ENCODE peak calls at places on chromosomes 1 and 21, in ten cellular contexts. D is stimulated activated CD4-positive, alpha-beta T cell treated with anti-CD3 and anti-CD28 coated beads, Interleukin-4, amount 100 ng/mL, for 48 hours; L is anterior cingulate cortex; N is Calu3; O is neuronal stem cell; J is effector CD4-positive, alpha-beta T cell; Q is amniotic stem cell; S is SK-N-DZ; G is HuH-7.5; M is T-helper 9 cell. C is an unnamed sample.

GRCh38 chr1:48823161-48823560 is 46.5 kb upstream of the BEND5 start:
- DNase-seq in N (peak; percentile 41), M (no peak), G (no peak), S (no peak), O (no peak), D (no peak), Q (no peak), L (no peak), J (no peak), C (no peak)

GRCh38 chr1:160830321-160831153 is 32.1 kb downstream of the CD244 start:
- DNase-seq in M (peak; percentile 75), Q (no peak), N (peak; percentile 94), D (peak; percentile 73), S (no peak), G (peak; percentile 29), L (no peak), J (peak; percentile 78), O (peak; percentile 60), C (no peak)

GRCh38 chr1:203165101-203165799 is 10.4 kb downstream of the MYBPH start:
- DNase-seq in Q (no peak), D (no peak), O (no peak), N (no peak), G (no peak), S (no peak), J (no peak), L (no peak), M (no peak), C (no peak)

GRCh38 chr1:226154593-226154992 is 31.9 kb downstream of the ACBD3 start:
- DNase-seq in D (no peak), S (no peak), M (no peak), G (no peak), L (no peak), N (no peak), Q (no peak), J (no peak), O (no peak), C (no peak)

GRCh38 chr1:198465201-198466144 is 75.0 kb downstream of the ATP6V1G3 start:
- DNase-seq in S (peak; percentile 54), M (no peak), O (peak; percentile 35), L (no peak), D (no peak), J (no peak), Q (peak; percentile 40), N (no peak), G (no peak), C (no peak)

GRCh38 chr1:157080714-157081113 is 18.9 kb downstream of the ETV3L start:
- DNase-seq in M (no peak), S (no peak), Q (no peak), D (no peak), L (no peak), O (no peak), J (no peak), N (no peak), G (no peak), C (no peak)

GRCh38 chr1:30028283-30028682 is 695.1 kb downstream of the MATN1 start:
- DNase-seq in Q (no peak), J (no peak), S (no peak), M (no peak), L (no peak), N (no peak), G (no peak), D (no peak), O (no peak), C (no peak)

GRCh38 chr1:47559944-47560695 is 122.3 kb downstream of the FOXD2 start:
- DNase-seq in N (peak; percentile 64), J (no peak), M (no peak), O (no peak), Q (no peak), G (no peak), L (no peak), D (no peak), S (no peak), C (no peak)

GRCh38 chr1:7581754-7582264 is 189.3 kb upstream of the VAMP3 start:
- DNase-seq in S (no peak), D (no peak), Q (no peak), G (no peak), J (no peak), N (no peak), L (peak; percentile 16), M (no peak), O (no peak), C (no peak)

GRCh38 chr1:40036574-40036973 is 4.0 kb upstream of the CAP1 start:
- DNase-seq in L (peak; percentile 9), D (no peak), N (no peak), O (no peak), G (no peak), J (no peak), S (no peak), Q (peak; percentile 62), M (no peak), C (no peak)

GRCh38 chr21:34020005-34020847 is 53.2 kb upstream of the MRPS6 start:
- DNase-seq in S (peak; percentile 21), N (no peak), M (no peak), D (no peak), J (no peak), Q (no peak), G (no peak), O (no peak), L (no peak), C (no peak)

GRCh38 chr1:110425611-110426152 is 18.2 kb upstream of the LAMTOR5 start:
- DNase-seq in G (no peak), L (no peak), J (no peak), Q (no peak), M (no peak), D (no peak), S (no peak), N (no peak), O (no peak), C (no peak)

GRCh38 chr1:15616704-15617172 is 520 bp upstream of the DDI2 start:
- DNase-seq in J (no peak), G (no peak), O (peak; percentile 37), D (no peak), N (no peak), S (no peak), M (no peak), L (no peak), Q (no peak), C (no peak)

C was measured in chondrocyte.